ENCODE peak calls at places on chromosomes 13 and 19, in six cellular contexts. K, V, T, B, H and I are unnamed samples.

GRCh38 chr13:36108342-36108741 is 22.8 kb downstream of the DCLK1 start:
- DNase-seq in T (no peak), H (no peak), B (no peak), V (no peak), K (no peak), I (no peak)

GRCh38 chr13:113765241-113765910 is 6.3 kb downstream of the TMEM255B start:
- DNase-seq in T (no peak), B (no peak), H (no peak), V (peak), K (no peak), I (no peak)

GRCh38 chr13:22506286-22506685 is 674.5 kb upstream of the SGCG start:
- DNase-seq in V (no peak), T (no peak), H (no peak), K (no peak), B (peak), I (no peak)

GRCh38 chr19:50554212-50554611 is 14.0 kb downstream of the LRRC4B start:
- DNase-seq in K (no peak), B (no peak), V (no peak), T (no peak), H (no peak), I (no peak)

GRCh38 chr13:41909524-41909923 is 51.4 kb downstream of the VWA8 start:
- DNase-seq in V (no peak), K (no peak), B (no peak), T (no peak), H (no peak), I (no peak)

GRCh38 chr13:29578300-29579048 is 17.0 kb downstream of the SLC7A1 start:
- DNase-seq in B (no peak), H (no peak), K (no peak), V (no peak), T (no peak), I (no peak)

GRCh38 chr19:15299568-15300409 is 32.5 kb downstream of the BRD4 start:
- DNase-seq in T (no peak), V (no peak), H (no peak), K (no peak), B (peak), I (no peak)

GRCh38 chr13:44961997-44962396 is 27.3 kb downstream of the NUFIP1 start:
- DNase-seq in K (no peak), T (no peak), V (no peak), H (no peak), B (no peak), I (no peak)

GRCh38 chr13:76764916-76765315 is 121.3 kb downstream of the KCTD12 start:
- DNase-seq in B (no peak), T (no peak), V (no peak), K (no peak), H (no peak), I (no peak)

GRCh38 chr19:19554074-19555023 is 16.3 kb downstream of the CILP2 start:
- DNase-seq in H (peak), B (peak), T (peak), K (peak), V (peak), I (no peak)

GRCh38 chr13:98509271-98510155 is 67.4 kb downstream of the STK24 start:
- DNase-seq in H (no peak), B (peak), V (peak), K (peak), T (no peak), I (peak)

GRCh38 chr13:33285420-33286124 is at the start of gene STARD13:
- DNase-seq in T (peak), B (peak), V (peak), K (peak), H (peak), I (peak)

GRCh38 chr13:35987572-35988513 is 143.3 kb downstream of the DCLK1 start:
- DNase-seq in H (no peak), K (peak), V (no peak), T (no peak), B (no peak), I (no peak)

GRCh38 chr13:97659602-97660001 is 225.6 kb downstream of the RAP2A start:
- DNase-seq in T (peak), V (no peak), B (peak), K (no peak), H (peak), I (no peak)

GRCh38 chr13:81872581-81872980 is 1531.7 kb upstream of the SPRY2 start:
- DNase-seq in K (peak), B (no peak), V (no peak), H (peak), T (peak), I (no peak)
- TF ChIP-seq CTCF in K (peak), B (no peak), V (no peak), H (peak), T (peak), I (no peak)

GRCh38 chr13:78131811-78132210 is 213.2 kb upstream of the EDNRB start:
- DNase-seq in T (no peak), B (peak), H (no peak), K (no peak), V (no peak), I (no peak)
- TF ChIP-seq CTCF in T (peak), B (peak), H (peak), K (peak), V (no peak), I (peak)

GRCh38 chr19:4624733-4625362 is 14.5 kb upstream of the TNFAIP8L1 start:
- DNase-seq in B (peak), V (no peak), T (no peak), H (peak), K (peak), I (no peak)
- TF ChIP-seq CTCF in B (peak), V (no peak), T (no peak), H (no peak), K (peak), I (peak)

GRCh38 chr13:23572836-23573235 is 2.6 kb downstream of the TNFRSF19 start:
- DNase-seq in H (no peak), T (no peak), B (no peak), V (no peak), K (no peak), I (no peak)

GRCh38 chr13:23567792-23568480 is 2.3 kb upstream of the TNFRSF19 start:
- DNase-seq in K (peak), T (no peak), V (no peak), B (no peak), H (peak), I (no peak)

GRCh38 chr13:23570099-23570926 is at the start of gene TNFRSF19:
- DNase-seq in B (peak), K (no peak), H (peak), V (no peak), T (no peak), I (no peak)

GRCh38 chr13:23574421-23574820 is 4.2 kb downstream of the TNFRSF19 start:
- DNase-seq in H (no peak), K (no peak), V (no peak), T (no peak), B (no peak), I (no peak)

GRCh38 chr13:23570931-23571330 is 719 bp downstream of the TNFRSF19 start:
- DNase-seq in T (no peak), B (peak), H (no peak), K (no peak), V (no peak), I (no peak)
- TF ChIP-seq CTCF in T (no peak), B (peak), H (peak), K (no peak), V (no peak), I (peak)

GRCh38 chr19:38073806-38074685 is 150.0 kb downstream of the DPF1 start:
- DNase-seq in V (no peak), H (peak), T (peak), B (peak), K (no peak), I (no peak)
- TF ChIP-seq CTCF in V (no peak), H (no peak), T (no peak), B (no peak), K (no peak), I (no peak)

GRCh38 chr19:44112802-44113137 is 429 bp upstream of the ZNF225 start:
- DNase-seq in B (no peak), H (no peak), K (no peak), T (no peak), V (no peak), I (no peak)

GRCh38 chr19:44109458-44109857 is 3.7 kb upstream of the ZNF225 start:
- DNase-seq in K (no peak), B (no peak), T (no peak), H (no peak), V (no peak), I (no peak)

GRCh38 chr19:44111910-44112463 is 1.2 kb upstream of the ZNF225 start:
- DNase-seq in V (no peak), K (no peak), B (peak), H (peak), T (peak), I (peak)

GRCh38 chr19:44113784-44114390 is 688 bp downstream of the ZNF225 start:
- DNase-seq in K (peak), H (peak), V (no peak), T (peak), B (no peak), I (no peak)

DNA sequence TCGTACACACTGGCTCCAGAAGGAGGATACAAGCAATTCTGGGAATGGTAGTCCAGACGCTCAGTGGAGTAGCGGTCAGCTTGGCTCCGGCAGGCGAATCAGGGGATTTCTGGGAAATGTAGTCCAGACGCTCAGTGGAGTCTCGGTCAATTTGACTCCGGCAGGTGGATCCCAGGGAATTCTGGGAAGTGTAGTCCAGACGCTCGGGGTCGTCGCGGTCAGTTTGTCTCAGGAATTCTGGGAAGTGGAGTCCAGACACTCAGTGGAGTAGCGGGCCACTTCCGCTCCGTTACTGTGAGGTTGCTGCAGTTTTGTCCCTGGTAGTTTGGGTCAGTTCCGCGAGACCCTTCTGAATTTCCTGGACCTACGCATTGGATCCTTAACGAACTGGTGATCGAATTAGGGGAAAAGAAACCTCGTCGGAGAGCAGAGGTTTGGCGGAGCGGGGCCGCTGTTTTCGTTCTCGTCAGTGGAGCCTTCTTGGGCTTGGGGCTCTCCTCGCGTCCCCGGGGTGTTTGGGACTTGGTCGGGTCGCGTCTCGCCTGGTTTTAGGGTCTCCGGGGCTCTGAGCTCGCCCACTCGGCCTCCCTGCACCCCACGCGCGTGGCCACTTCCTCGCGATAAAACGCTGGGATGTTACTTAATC is at the start of gene ZNF225:
- DNase-seq in B (peak), V (peak), H (peak), K (peak), T (peak), I (peak)
- TF ChIP-seq CTCF in B (no peak), V (no peak), H (no peak), K (no peak), T (no peak), I (no peak)